ENCODE peak calls at places on chromosomes 11 and 22, in five cellular contexts. One of them, this sample, is unnamed.

GRCh38 chr11:68523743-68524142 is 63.2 kb downstream of the PPP6R3 start:
- DNase-seq in H1: no peak
- DNase-seq in H9: no peak
- DNase-seq in mesenchymal stem cell: no peak
- DNase-seq in trophoblast cell: no peak
- DNase-seq in this sample: no peak

GRCh38 chr11:61004037-61004641 is 32.7 kb downstream of the CD6 start:
- DNase-seq in H1: no peak
- DNase-seq in H9: no peak
- DNase-seq in mesenchymal stem cell: no peak
- DNase-seq in trophoblast cell: no peak
- DNase-seq in this sample: no peak

GRCh38 chr11:118436639-118437045 is 350 bp downstream of the KMT2A start:
- DNase-seq in H1: peak
- DNase-seq in H9: peak
- DNase-seq in mesenchymal stem cell: peak
- DNase-seq in trophoblast cell: peak
- DNase-seq in this sample: peak

GRCh38 chr11:10329356-10329755 is 24.5 kb downstream of the ADM start:
- DNase-seq in H1: no peak
- DNase-seq in H9: no peak
- DNase-seq in mesenchymal stem cell: no peak
- DNase-seq in trophoblast cell: no peak
- DNase-seq in this sample: no peak

GRCh38 chr11:3971756-3972404 is 116.4 kb downstream of the STIM1 start:
- DNase-seq in H1: no peak
- DNase-seq in H9: no peak
- DNase-seq in mesenchymal stem cell: peak
- DNase-seq in trophoblast cell: no peak
- DNase-seq in this sample: no peak

GRCh38 chr11:47186937-47187681 is 875 bp upstream of the PACSIN3 start:
- DNase-seq in H1: peak
- DNase-seq in H9: peak
- DNase-seq in mesenchymal stem cell: peak
- DNase-seq in trophoblast cell: peak
- DNase-seq in this sample: peak

GRCh38 chr11:124586247-124586860 is 16.6 kb downstream of the OR8A1 start:
- DNase-seq in H1: peak
- DNase-seq in H9: peak
- DNase-seq in mesenchymal stem cell: peak
- DNase-seq in trophoblast cell: peak
- DNase-seq in this sample: peak

GRCh38 chr11:121134758-121135312 is 33.8 kb downstream of the TECTA start:
- DNase-seq in H1: no peak
- DNase-seq in H9: no peak
- DNase-seq in mesenchymal stem cell: no peak
- DNase-seq in trophoblast cell: no peak
- DNase-seq in this sample: no peak

GRCh38 chr11:1762537-1763302 is 1.0 kb downstream of the CTSD start:
- DNase-seq in H1: no peak
- DNase-seq in H9: no peak
- DNase-seq in mesenchymal stem cell: no peak
- DNase-seq in trophoblast cell: no peak
- DNase-seq in this sample: no peak

GRCh38 chr11:64745219-64745522 is 1.2 kb upstream of the RASGRP2 start:
- DNase-seq in H1: peak
- DNase-seq in H9: no peak
- DNase-seq in mesenchymal stem cell: no peak
- DNase-seq in trophoblast cell: no peak
- DNase-seq in this sample: no peak

GRCh38 chr11:33178443-33179154 is 17.3 kb upstream of the CSTF3 start:
- DNase-seq in H1: no peak
- DNase-seq in H9: no peak
- DNase-seq in mesenchymal stem cell: peak
- DNase-seq in trophoblast cell: no peak
- DNase-seq in this sample: no peak

GRCh38 chr11:57276857-57277505 is 39.9 kb upstream of the APLNR start:
- DNase-seq in H1: no peak
- DNase-seq in H9: no peak
- DNase-seq in mesenchymal stem cell: no peak
- DNase-seq in trophoblast cell: peak
- DNase-seq in this sample: no peak

GRCh38 chr11:27720277-27720830 is 20.1 kb upstream of the BDNF start:
- DNase-seq in H1: peak
- DNase-seq in H9: peak
- DNase-seq in mesenchymal stem cell: peak
- DNase-seq in trophoblast cell: peak
- DNase-seq in this sample: peak

GRCh38 chr22:45270095-45271020 is 14.4 kb upstream of the UPK3A start:
- DNase-seq in H1: no peak
- DNase-seq in H9: no peak
- DNase-seq in mesenchymal stem cell: no peak
- DNase-seq in trophoblast cell: no peak
- DNase-seq in this sample: no peak

GRCh38 chr11:126414615-126415014 is 59.1 kb downstream of the ST3GAL4 start:
- DNase-seq in H1: no peak
- DNase-seq in H9: no peak
- DNase-seq in mesenchymal stem cell: no peak
- DNase-seq in trophoblast cell: no peak
- DNase-seq in this sample: no peak

GRCh38 chr11:62439785-62440602 is 21.2 kb downstream of the SCGB1A1 start:
- DNase-seq in H1: no peak
- DNase-seq in H9: no peak
- DNase-seq in mesenchymal stem cell: no peak
- DNase-seq in trophoblast cell: no peak
- DNase-seq in this sample: no peak

GRCh38 chr22:23218867-23219251 is 38.5 kb downstream of the BCR start:
- DNase-seq in H1: no peak
- DNase-seq in H9: peak
- DNase-seq in mesenchymal stem cell: peak
- DNase-seq in trophoblast cell: no peak
- DNase-seq in this sample: no peak

GRCh38 chr11:10777806-10778205 is 26.8 kb downstream of the CTR9 start:
- DNase-seq in H1: no peak
- DNase-seq in H9: no peak
- DNase-seq in mesenchymal stem cell: peak
- DNase-seq in trophoblast cell: no peak
- DNase-seq in this sample: no peak

GRCh38 chr11:46529086-46529905 is 64.5 kb downstream of the AMBRA1 start:
- DNase-seq in H1: peak
- DNase-seq in H9: peak
- DNase-seq in mesenchymal stem cell: peak
- DNase-seq in trophoblast cell: peak
- DNase-seq in this sample: peak

GRCh38 chr11:23923357-23923756 is 573.5 kb upstream of the LUZP2 start:
- DNase-seq in H1: no peak
- DNase-seq in H9: no peak
- DNase-seq in mesenchymal stem cell: no peak
- DNase-seq in trophoblast cell: no peak
- DNase-seq in this sample: no peak

GRCh38 chr11:37109205-37109585 is 511.2 kb upstream of the RAG2 start:
- DNase-seq in H1: no peak
- DNase-seq in H9: no peak
- DNase-seq in mesenchymal stem cell: peak
- DNase-seq in trophoblast cell: no peak
- DNase-seq in this sample: no peak

GRCh38 chr11:699753-700152 is 4.1 kb downstream of the TMEM80 start:
- DNase-seq in H1: no peak
- DNase-seq in H9: no peak
- DNase-seq in mesenchymal stem cell: peak
- DNase-seq in trophoblast cell: no peak
- DNase-seq in this sample: no peak
- H3K14ac ChIP-seq in H1: no peak
- H3K14ac ChIP-seq in H9: no peak
- H3K14ac ChIP-seq in mesenchymal stem cell: peak
- H3K14ac ChIP-seq in trophoblast cell: no peak
- H3K14ac ChIP-seq in this sample: no peak

GRCh38 chr11:119791047-119791446 is 62.0 kb upstream of the NECTIN1 start:
- DNase-seq in H1: no peak
- DNase-seq in H9: no peak
- DNase-seq in mesenchymal stem cell: no peak
- DNase-seq in trophoblast cell: no peak
- DNase-seq in this sample: no peak
- H3K27ac ChIP-seq in H1: no peak
- H3K27ac ChIP-seq in H9: no peak
- H3K27ac ChIP-seq in mesenchymal stem cell: no peak
- H3K27ac ChIP-seq in trophoblast cell: no peak
- H3K27ac ChIP-seq in this sample: peak

GRCh38 chr22:39677967-39678366 is 107.4 kb downstream of the CACNA1I start:
- DNase-seq in H1: no peak
- DNase-seq in H9: no peak
- DNase-seq in mesenchymal stem cell: no peak
- DNase-seq in trophoblast cell: no peak
- DNase-seq in this sample: no peak

GRCh38 chr22:39681038-39681861 is 110.7 kb downstream of the CACNA1I start:
- DNase-seq in H1: no peak
- DNase-seq in H9: no peak
- DNase-seq in mesenchymal stem cell: no peak
- DNase-seq in trophoblast cell: peak
- DNase-seq in this sample: no peak

GRCh38 chr22:39678862-39679490 is 108.4 kb downstream of the CACNA1I start:
- DNase-seq in H1: no peak
- DNase-seq in H9: no peak
- DNase-seq in mesenchymal stem cell: no peak
- DNase-seq in trophoblast cell: no peak
- DNase-seq in this sample: no peak

GRCh38 chr22:39680486-39680885 is 109.9 kb downstream of the CACNA1I start:
- DNase-seq in H1: no peak
- DNase-seq in H9: no peak
- DNase-seq in mesenchymal stem cell: no peak
- DNase-seq in trophoblast cell: no peak
- DNase-seq in this sample: no peak

GRCh38 chr22:39679652-39680051 is 109.1 kb downstream of the CACNA1I start:
- DNase-seq in H1: no peak
- DNase-seq in H9: no peak
- DNase-seq in mesenchymal stem cell: no peak
- DNase-seq in trophoblast cell: no peak
- DNase-seq in this sample: no peak
- H2BK12ac ChIP-seq in H1: no peak
- H2BK12ac ChIP-seq in H9: no peak
- H2BK12ac ChIP-seq in mesenchymal stem cell: no peak
- H2BK12ac ChIP-seq in trophoblast cell: no peak
- H2BK12ac ChIP-seq in this sample: no peak

DNA sequence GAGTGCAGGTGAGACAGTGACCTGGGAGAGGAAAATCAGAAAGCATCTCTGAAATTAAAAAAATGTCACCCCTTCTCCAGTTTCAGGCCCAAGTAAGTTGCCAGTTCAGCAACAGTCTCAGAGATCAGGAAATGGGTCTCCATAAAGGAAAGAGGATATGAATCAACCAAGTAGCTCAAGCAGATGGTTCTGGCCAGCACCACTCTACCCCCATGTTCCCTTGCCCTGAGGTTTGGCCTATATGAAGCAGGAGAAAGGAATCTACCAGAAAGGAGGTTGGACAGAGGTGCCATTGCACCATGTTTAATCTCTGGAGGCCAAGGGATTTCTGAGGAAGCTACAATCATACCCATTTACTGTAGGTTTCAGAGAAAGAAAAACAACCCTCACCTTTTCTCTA is 7.7 kb downstream of the FZD4 start:
- DNase-seq in H1: no peak
- DNase-seq in H9: no peak
- DNase-seq in mesenchymal stem cell: no peak
- DNase-seq in trophoblast cell: peak
- DNase-seq in this sample: no peak
- H3K14ac ChIP-seq in H1: no peak
- H3K14ac ChIP-seq in H9: no peak
- H3K14ac ChIP-seq in mesenchymal stem cell: no peak
- H3K14ac ChIP-seq in trophoblast cell: no peak
- H3K14ac ChIP-seq in this sample: no peak

DNA sequence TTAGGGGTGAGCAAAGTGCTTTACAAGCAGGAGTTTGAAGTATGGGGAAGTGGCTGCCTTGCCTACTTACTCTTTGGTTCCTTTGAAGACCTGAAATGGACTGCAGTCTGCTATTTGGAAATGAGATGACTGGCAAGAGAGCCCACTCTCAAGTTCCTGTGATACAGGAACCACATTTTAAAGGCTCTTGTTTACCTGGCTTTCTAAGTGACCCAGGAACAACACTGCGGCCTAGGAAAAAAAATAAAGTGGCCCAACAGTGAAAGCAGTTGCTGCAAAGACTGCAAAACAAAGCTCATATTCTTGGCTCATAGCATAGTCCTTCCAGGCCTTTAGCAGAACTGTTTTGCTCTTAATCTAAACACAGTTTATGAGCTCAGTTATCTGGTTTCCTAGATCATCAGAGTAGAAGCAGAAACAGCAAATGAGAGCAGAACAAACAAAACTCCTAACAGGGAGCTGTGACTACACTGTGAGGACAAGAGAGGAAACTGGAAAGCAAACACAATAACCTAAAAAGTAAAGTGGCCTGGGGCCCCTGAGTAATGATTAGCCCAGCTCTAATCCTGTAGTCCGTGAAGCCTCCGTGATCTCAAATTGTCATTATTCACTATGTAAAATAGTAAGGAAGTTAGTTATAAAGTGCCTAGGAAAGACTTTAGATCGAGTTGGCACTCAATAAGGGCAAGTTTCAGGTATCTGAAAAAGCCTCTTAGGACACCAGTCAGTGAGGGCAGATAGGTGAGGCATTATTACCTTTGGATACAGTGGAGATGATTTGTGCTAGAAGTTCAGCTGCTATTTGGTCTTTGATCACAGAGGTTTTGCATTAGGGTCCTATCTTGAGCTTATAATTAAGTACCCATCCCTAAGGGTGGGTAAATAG is 11.5 kb downstream of the CCDC117 start:
- DNase-seq in H1: no peak
- DNase-seq in H9: no peak
- DNase-seq in mesenchymal stem cell: peak
- DNase-seq in trophoblast cell: no peak
- DNase-seq in this sample: no peak
- H3K27ac ChIP-seq in H1: no peak
- H3K27ac ChIP-seq in H9: no peak
- H3K27ac ChIP-seq in mesenchymal stem cell: peak
- H3K27ac ChIP-seq in trophoblast cell: no peak
- H3K27ac ChIP-seq in this sample: no peak

DNA sequence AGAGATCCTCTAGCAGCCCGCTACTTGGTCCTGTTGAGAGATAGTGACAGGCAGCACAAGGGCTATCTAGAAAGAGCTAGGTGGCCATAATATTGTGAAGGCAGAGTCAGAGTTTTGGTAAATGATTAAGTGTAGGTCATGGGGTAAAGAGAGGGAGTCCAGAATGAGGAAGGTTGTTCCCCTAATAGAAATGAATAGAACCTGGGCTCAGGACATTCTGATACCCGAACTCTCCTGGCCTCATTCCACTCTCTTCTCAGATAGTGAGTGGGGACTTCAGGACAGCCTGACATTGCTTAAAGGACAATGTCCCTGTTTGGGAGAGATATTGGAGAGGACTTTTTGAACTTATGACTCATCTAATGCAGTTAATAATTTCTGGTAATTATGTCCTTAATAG is 20.6 kb downstream of the SLC5A1 start:
- DNase-seq in H1: no peak
- DNase-seq in H9: no peak
- DNase-seq in mesenchymal stem cell: no peak
- DNase-seq in trophoblast cell: no peak
- DNase-seq in this sample: no peak
- H2BK12ac ChIP-seq in H1: no peak
- H2BK12ac ChIP-seq in H9: no peak
- H2BK12ac ChIP-seq in mesenchymal stem cell: no peak
- H2BK12ac ChIP-seq in trophoblast cell: no peak
- H2BK12ac ChIP-seq in this sample: no peak